ENCODE peak calls at places on chromosomes 6 and 20, in four cellular contexts. V is neuronal stem cell, Y is mesenchymal stem cell, Q is H9. P is an unnamed sample.
A peak's percentile ranks its signal among the peaks of the same experiment; 100 is the strongest.

GRCh38 chr20:1809611-1810510 is 85.3 kb upstream of the SIRPA start:
- DNase-seq in V (no peak), Y (peak; percentile 48), Q (no peak), P (peak; percentile 77)

GRCh38 chr6:125511809-125512341 is 210.1 kb upstream of the HDDC2 start:
- DNase-seq in V (no peak), Y (peak; percentile 53), Q (no peak), P (no peak)

GRCh38 chr6:61887425-61887824 is 398.6 kb downstream of the KHDRBS2 start:
- DNase-seq in V (no peak), Y (peak; percentile 73), Q (no peak), P (no peak)

GRCh38 chr20:5220334-5221077 is 93.7 kb downstream of the CDS2 start:
- DNase-seq in V (no peak), Y (no peak), Q (no peak), P (no peak)

GRCh38 chr6:167747152-167747427 is 79.6 kb upstream of the AFDN start:
- DNase-seq in V (no peak), Y (no peak), Q (no peak), P (no peak)

GRCh38 chr6:45713981-45714685 is 301.5 kb downstream of the CLIC5 start:
- DNase-seq in V (no peak), Y (no peak), Q (no peak), P (no peak)

GRCh38 chr20:57526067-57526884 is 1.3 kb upstream of the CTCFL start:
- DNase-seq in V (no peak), Y (no peak), Q (peak; percentile 63), P (no peak)

GRCh38 chr20:50071039-50071888 is 41.7 kb downstream of the UBE2V1 start:
- DNase-seq in V (peak; percentile 88), Y (peak; percentile 78), Q (peak; percentile 91), P (peak; percentile 63)

GRCh38 chr6:128303870-128304269 is 216.5 kb downstream of the PTPRK start:
- DNase-seq in V (no peak), Y (no peak), Q (no peak), P (no peak)

GRCh38 chr20:44282148-44282547 is 28.9 kb downstream of the FITM2 start:
- DNase-seq in V (no peak), Y (no peak), Q (no peak), P (no peak)

GRCh38 chr6:119575721-119576120 is 226.2 kb upstream of the MAN1A1 start:
- DNase-seq in V (no peak), Y (peak; percentile 87), Q (no peak), P (peak; percentile 52)

GRCh38 chr20:25018841-25019240 is 26.3 kb upstream of the APMAP start:
- DNase-seq in V (no peak), Y (no peak), Q (no peak), P (no peak)

GRCh38 chr6:135209803-135210202 is 28.7 kb downstream of the MYB start:
- DNase-seq in V (no peak), Y (no peak), Q (no peak), P (no peak)

GRCh38 chr6:117938324-117938995 is 31.4 kb downstream of the SLC35F1 start:
- DNase-seq in V (no peak), Y (no peak), Q (peak; percentile 57), P (no peak)

GRCh38 chr6:90119618-90120017 is 177.0 kb downstream of the BACH2 start:
- DNase-seq in V (no peak), Y (no peak), Q (no peak), P (no peak)

GRCh38 chr20:61731363-61732181 is 334.1 kb downstream of the TAF4 start:
- DNase-seq in V (no peak), Y (peak; percentile 63), Q (no peak), P (peak; percentile 72)

GRCh38 chr6:130848945-130849344 is 21.7 kb downstream of the SMLR1 start:
- DNase-seq in V (no peak), Y (no peak), Q (peak; percentile 37), P (no peak)

GRCh38 chr20:62364911-62365736 is 2.0 kb downstream of the LAMA5 start:
- DNase-seq in V (no peak), Y (no peak), Q (peak; percentile 38), P (no peak)

GRCh38 chr6:151425561-151425960 is 26.4 kb downstream of the RMND1 start:
- DNase-seq in V (no peak), Y (peak; percentile 26), Q (no peak), P (peak; percentile 20)

GRCh38 chr20:17580905-17581304 is 11.0 kb downstream of the DSTN start:
- DNase-seq in V (no peak), Y (peak; percentile 53), Q (no peak), P (no peak)

GRCh38 chr6:87180105-87180504 is 24.7 kb downstream of the ZNF292 start:
- DNase-seq in V (no peak), Y (no peak), Q (no peak), P (no peak)
- H3K27ac ChIP-seq in V (peak overlapping the region; percentile 11), Y (no peak overlapping the region), Q (peak overlapping the region; percentile 16), P (no peak overlapping the region)

DNA sequence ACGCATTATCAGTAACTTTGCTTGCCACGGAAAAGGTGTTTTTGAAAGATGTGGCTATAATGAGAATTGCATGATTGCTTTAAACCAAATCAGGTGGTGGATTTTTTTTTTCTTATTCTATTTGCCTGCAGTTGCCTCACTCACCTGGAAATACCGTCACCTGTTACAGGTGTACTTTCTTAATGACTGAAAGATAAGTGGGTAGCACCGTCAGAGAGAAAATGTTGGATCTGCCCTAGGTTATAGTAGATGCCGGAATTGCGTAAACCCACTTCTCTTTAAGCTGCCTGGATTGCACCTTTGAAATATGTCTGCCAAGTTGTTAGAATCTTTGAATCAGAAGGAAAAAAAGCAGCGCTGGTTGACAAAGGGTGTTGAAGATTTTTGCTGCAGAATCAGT is 68.5 kb downstream of the SH3BGRL2 start:
- DNase-seq in V (no peak), Y (no peak), Q (no peak), P (no peak)
- H4K91ac ChIP-seq in V (no peak overlapping the region), Y (no peak overlapping the region), Q (no peak overlapping the region), P (no peak overlapping the region)

GRCh38 chr6:43744931-43745727 is 24.9 kb upstream of the VEGFA start:
- DNase-seq in V (no peak), Y (no peak), Q (peak; percentile 21), P (no peak)

GRCh38 chr6:43742931-43743632 is 26.9 kb upstream of the VEGFA start:
- DNase-seq in V (no peak), Y (no peak), Q (peak; percentile 15), P (no peak)

GRCh38 chr6:43746071-43746470 is 23.9 kb upstream of the VEGFA start:
- DNase-seq in V (no peak), Y (no peak), Q (peak; percentile 17), P (no peak)

GRCh38 chr6:43743682-43744381 is 26.2 kb upstream of the VEGFA start:
- DNase-seq in V (no peak), Y (no peak), Q (no peak), P (no peak)

DNA sequence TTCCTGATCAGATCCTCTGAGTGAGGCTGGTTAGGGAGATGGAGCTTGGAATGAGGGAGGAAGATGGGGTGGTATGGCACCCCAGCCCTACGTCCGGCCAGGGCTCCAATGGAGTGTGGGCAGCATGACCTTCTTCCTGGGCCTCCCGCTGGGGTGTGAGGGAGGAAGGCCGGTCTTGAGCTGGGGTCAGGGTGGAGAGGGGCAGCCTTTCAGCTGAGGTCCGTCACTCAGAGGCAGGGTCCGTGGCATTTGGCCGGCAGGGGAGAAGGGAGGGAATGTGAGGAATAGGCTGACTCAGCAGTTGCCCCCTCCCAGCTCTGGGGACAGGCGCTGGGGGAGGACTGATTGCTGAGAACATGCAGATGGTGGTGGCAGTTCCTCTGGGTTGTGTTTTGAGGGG is 25.5 kb upstream of the VEGFA start:
- DNase-seq in V (no peak), Y (no peak), Q (peak; percentile 25), P (no peak)
- H4K8ac ChIP-seq in V (no peak overlapping the region), Y (no peak overlapping the region), Q (no peak overlapping the region), P (no peak overlapping the region)

GRCh38 chr20:53611449-53611894 is 17.8 kb upstream of the ZNF217 start:
- DNase-seq in V (no peak), Y (peak; percentile 98), Q (no peak), P (peak; percentile 99)
- H3K27ac ChIP-seq in V (peak overlapping the region; percentile 6), Y (peak overlapping the region; percentile 78), Q (peak overlapping the region; percentile 36), P (peak overlapping the region; percentile 81)

P was measured in IMR-90.